ENCODE peak calls at places on chromosomes 12 and 14, in five cellular contexts. X is PC-9; N is psoas muscle; K is pancreas; D is CD8-positive, alpha-beta T cell. V is an unnamed sample.

GRCh38 chr14:94722397-94722796 is 47.5 kb downstream of the GSC start:
- DNase-seq in N (no peak), D (no peak), K (no peak), X (no peak), V (no peak)

GRCh38 chr12:113485330-113485729 is 13.7 kb upstream of the LHX5 start:
- DNase-seq in D (no peak), X (no peak), N (no peak), K (no peak), V (no peak)

GRCh38 chr14:33966276-33966675 is 15.4 kb upstream of the EGLN3 start:
- DNase-seq in K (no peak), N (no peak), D (no peak), X (no peak), V (no peak)

GRCh38 chr12:31732926-31733548 is 4.2 kb upstream of the AMN1 start:
- DNase-seq in N (no peak), X (peak; percentile 78), K (no peak), D (no peak), V (no peak)

GRCh38 chr12:102298022-102298421 is 100.4 kb upstream of the PMCH start:
- DNase-seq in X (no peak), N (no peak), D (no peak), K (no peak), V (no peak)

GRCh38 chr14:51002406-51002984 is 58.2 kb upstream of the PYGL start:
- DNase-seq in K (no peak), D (no peak), N (no peak), X (no peak), V (no peak)

GRCh38 chr14:101705733-101706508 is 55.6 kb upstream of the PPP2R5C start:
- DNase-seq in D (peak; percentile 69), X (peak; percentile 92), K (no peak), N (peak; percentile 67), V (peak; percentile 55)

GRCh38 chr12:91778938-91779400 is 366.7 kb downstream of the BTG1 start:
- DNase-seq in X (peak; percentile 61), K (no peak), N (peak; percentile 7), D (peak; percentile 30), V (peak; percentile 19)

GRCh38 chr14:53338192-53338591 is 185.1 kb upstream of the DDHD1 start:
- DNase-seq in D (no peak), X (no peak), K (no peak), N (no peak), V (no peak)

GRCh38 chr14:77031680-77032482 is 3.4 kb upstream of the IRF2BPL start:
- DNase-seq in X (no peak), K (no peak), D (no peak), N (peak; percentile 49), V (no peak)

GRCh38 chr12:57759360-57759980 is 4.6 kb downstream of the MARCHF9 start:
- DNase-seq in K (no peak), N (no peak), D (peak; percentile 45), X (peak; percentile 27), V (no peak)

GRCh38 chr12:31460024-31460423 is 130.9 kb downstream of the DENND5B start:
- DNase-seq in K (no peak), D (no peak), X (no peak), N (no peak), V (no peak)

GRCh38 chr14:100586153-100586519 is 1.1 kb downstream of the BEGAIN start:
- DNase-seq in K (no peak), N (no peak), X (no peak), D (no peak), V (no peak)

GRCh38 chr12:90909069-90909676 is 45.8 kb downstream of the CCER1 start:
- DNase-seq in K (peak; percentile 2), X (peak; percentile 4), N (no peak), D (no peak), V (no peak)

GRCh38 chr12:112855375-112855774 is 51.4 kb upstream of the OAS1 start:
- DNase-seq in X (no peak), N (no peak), K (no peak), D (no peak), V (no peak)

GRCh38 chr12:53935562-53936341 is 2.9 kb upstream of the HOXC13 start:
- DNase-seq in K (no peak), X (no peak), N (no peak), D (no peak), V (no peak)

GRCh38 chr12:21826549-21826940 is 52.0 kb upstream of the KCNJ8 start:
- DNase-seq in K (no peak), D (no peak), N (no peak), X (no peak), V (no peak)

GRCh38 chr12:108966378-108967151 is 54.3 kb downstream of the SVOP start:
- DNase-seq in N (peak; percentile 27), D (no peak), X (no peak), K (no peak), V (no peak)

GRCh38 chr12:107130830-107131760 is 37.7 kb upstream of the CRY1 start:
- DNase-seq in N (no peak), X (no peak), K (no peak), D (no peak), V (no peak)

GRCh38 chr12:116736962-116737773 is 701 bp downstream of the SPRING1 start:
- DNase-seq in N (no peak), X (peak; percentile 17), D (no peak), K (no peak), V (no peak)

GRCh38 chr14:104550849-104551728 is 28.5 kb upstream of the C14orf180 start:
- DNase-seq in D (no peak), X (no peak), N (no peak), K (no peak), V (no peak)

GRCh38 chr12:2998789-2999264 is 39.6 kb downstream of the TEAD4 start:
- DNase-seq in N (peak; percentile 91), X (no peak), K (peak; percentile 72), D (no peak), V (no peak)

GRCh38 chr12:93813972-93814821 is 137.0 kb downstream of the CRADD start:
- DNase-seq in N (peak; percentile 81), K (peak; percentile 53), X (no peak), D (no peak), V (no peak)

GRCh38 chr12:93818488-93819047 is 141.4 kb downstream of the CRADD start:
- DNase-seq in D (no peak), K (no peak), N (no peak), X (no peak), V (no peak)

GRCh38 chr12:93824514-93825500 is 147.6 kb downstream of the CRADD start:
- DNase-seq in N (no peak), K (no peak), D (no peak), X (no peak), V (no peak)

GRCh38 chr12:93823616-93824410 is 146.6 kb downstream of the CRADD start:
- DNase-seq in N (no peak), X (no peak), D (no peak), K (no peak), V (no peak)

GRCh38 chr12:93819048-93819491 is 141.9 kb downstream of the CRADD start:
- DNase-seq in K (peak; percentile 6), X (no peak), N (peak; percentile 64), D (no peak), V (no peak)
- H3K27ac ChIP-seq in K (no peak overlapping the region), X (no peak overlapping the region), N (peak overlapping the region; percentile 6), D (no peak overlapping the region), V (no peak overlapping the region)

GRCh38 chr12:70248916-70249315 is 5.7 kb downstream of the CNOT2 start:
- DNase-seq in X (no peak), N (no peak), K (no peak), D (no peak), V (no peak)
- H3K27ac ChIP-seq in X (peak overlapping the region; percentile 4), N (no peak overlapping the region), K (no peak overlapping the region), D (no peak overlapping the region), V (no peak overlapping the region)

DNA sequence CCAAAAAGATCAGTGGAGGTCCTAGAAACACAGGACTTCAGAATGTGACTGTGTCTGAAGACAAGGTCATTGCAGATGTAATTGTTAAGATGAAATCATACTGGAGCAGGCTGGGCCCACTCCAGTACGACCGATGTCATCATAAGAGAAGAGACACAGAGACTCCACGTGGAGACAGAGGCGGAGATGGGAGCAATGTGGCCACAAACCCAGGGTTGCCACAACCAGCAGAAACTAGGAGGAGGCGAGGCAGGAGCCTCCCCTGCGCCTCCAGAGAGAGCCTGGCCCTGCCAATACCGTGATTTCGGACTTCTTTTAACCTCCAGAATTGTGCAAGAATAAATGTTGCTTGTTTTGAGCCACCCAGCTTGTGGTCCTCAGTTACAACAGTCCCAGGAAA is 25.7 kb upstream of the FZD10 start:
- DNase-seq in X (no peak), D (no peak), K (no peak), N (no peak), V (no peak)
- H3K27ac ChIP-seq in X (no peak overlapping the region), D (no peak overlapping the region), K (no peak overlapping the region), N (no peak overlapping the region), V (no peak overlapping the region)

DNA sequence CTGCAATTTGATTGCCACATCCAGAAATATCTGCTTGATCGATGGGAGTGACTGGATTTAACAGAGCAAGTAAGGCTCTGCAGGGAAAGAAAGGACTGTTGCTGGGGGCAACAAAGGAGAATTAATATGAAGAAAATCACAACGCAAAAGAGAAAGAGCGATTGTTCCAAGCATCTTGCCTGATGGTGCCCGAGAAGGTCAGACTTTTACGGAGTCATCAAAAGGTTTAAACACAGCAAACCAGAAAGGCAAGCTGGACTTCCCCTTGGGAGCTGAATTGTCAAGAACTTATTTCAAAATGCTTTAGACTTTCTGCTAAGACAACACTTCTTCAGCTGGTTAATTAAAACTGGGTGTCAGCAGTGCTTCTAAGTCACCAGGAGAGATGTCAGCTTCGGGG is 791.5 kb downstream of the MED13L start:
- DNase-seq in K (no peak), D (no peak), N (no peak), X (no peak), V (no peak)
- H3K27ac ChIP-seq in K (no peak overlapping the region), D (no peak overlapping the region), N (no peak overlapping the region), X (no peak overlapping the region), V (no peak overlapping the region)

GRCh38 chr12:49871263-49871561 is 28.3 kb upstream of the BCDIN3D start:
- DNase-seq in N (no peak), K (no peak), D (no peak), X (no peak), V (no peak)
- H3K27ac ChIP-seq in N (no peak overlapping the region), K (no peak overlapping the region), D (no peak overlapping the region), X (no peak overlapping the region), V (no peak overlapping the region)

DNA sequence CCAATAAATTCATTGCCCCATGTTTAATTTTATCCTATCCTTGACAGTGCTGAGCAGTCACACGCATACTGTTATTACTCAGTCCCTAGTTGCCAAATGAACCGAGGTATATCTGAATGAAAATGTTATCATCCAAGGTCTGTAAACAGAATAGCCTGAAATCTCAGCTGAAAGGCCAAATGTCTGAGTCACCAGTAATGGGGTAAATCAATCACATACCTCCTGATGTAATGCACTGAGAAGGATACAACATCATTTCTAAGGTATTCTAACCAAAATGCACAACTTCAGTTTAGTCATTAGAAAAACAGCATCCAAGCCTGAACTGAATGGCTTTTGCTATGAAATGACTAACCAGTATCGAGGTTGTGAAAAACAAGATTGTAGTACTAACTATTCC is 228.6 kb downstream of the DPF3 start:
- DNase-seq in X (no peak), N (no peak), D (no peak), K (no peak), V (no peak)
- H3K27ac ChIP-seq in X (no peak overlapping the region), N (peak overlapping the region; percentile 1), D (no peak overlapping the region), K (no peak overlapping the region), V (no peak overlapping the region)

DNA sequence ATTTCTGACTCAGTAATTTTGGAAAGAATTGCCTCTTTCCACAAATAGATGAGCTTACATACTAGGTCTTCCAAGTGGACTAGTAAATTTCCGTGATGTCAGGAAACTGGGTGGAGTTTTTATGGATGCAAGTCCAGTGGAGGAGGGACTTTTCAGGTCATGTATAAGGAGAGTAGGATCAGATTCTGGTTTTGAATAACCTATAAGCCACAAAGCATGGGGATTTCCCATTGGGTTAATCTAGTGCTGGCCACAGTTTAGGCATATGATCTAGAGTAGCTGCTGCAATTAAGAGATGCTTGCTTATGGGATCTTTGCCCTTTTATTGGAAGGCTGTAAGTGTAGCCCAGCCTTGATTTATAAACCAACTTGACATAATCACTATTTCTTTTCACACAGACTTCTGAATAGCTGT is 33.8 kb downstream of the STK38L start:
- DNase-seq in N (no peak), D (no peak), X (peak; percentile 1), K (no peak), V (no peak)
- H3K27ac ChIP-seq in N (no peak overlapping the region), D (no peak overlapping the region), X (no peak overlapping the region), K (no peak overlapping the region), V (no peak overlapping the region)